ENCODE peak calls at places on chromosomes 1 and 21, in six cellular contexts. One of them, this sample, is unnamed.

GRCh38 chr1:233654667-233655432 is 40.9 kb downstream of the KCNK1 start:
- DNase-seq in Peyer's patch: peak; percentile 74
- DNase-seq in tibial nerve: no peak
- DNase-seq in sigmoid colon: no peak
- DNase-seq in heart left ventricle: no peak
- DNase-seq in adrenal gland: no peak
- DNase-seq in this sample: no peak

GRCh38 chr1:237431448-237431847 is 389.5 kb downstream of the RYR2 start:
- DNase-seq in sigmoid colon: no peak
- DNase-seq in Peyer's patch: no peak
- DNase-seq in adrenal gland: no peak
- DNase-seq in heart left ventricle: no peak
- DNase-seq in tibial nerve: no peak
- DNase-seq in this sample: no peak

GRCh38 chr1:203407301-203407700 is 56.4 kb upstream of the FMOD start:
- DNase-seq in tibial nerve: no peak
- DNase-seq in Peyer's patch: peak; percentile 66
- DNase-seq in sigmoid colon: no peak
- DNase-seq in heart left ventricle: no peak
- DNase-seq in adrenal gland: no peak
- DNase-seq in this sample: no peak

GRCh38 chr1:154943649-154944421 is 7.3 kb upstream of the PMVK start:
- DNase-seq in sigmoid colon: no peak
- DNase-seq in tibial nerve: no peak
- DNase-seq in Peyer's patch: peak; percentile 73
- DNase-seq in heart left ventricle: no peak
- DNase-seq in adrenal gland: peak; percentile 47
- DNase-seq in this sample: no peak

GRCh38 chr1:203661572-203661971 is 34.9 kb downstream of the ATP2B4 start:
- DNase-seq in sigmoid colon: no peak
- DNase-seq in Peyer's patch: peak; percentile 65
- DNase-seq in heart left ventricle: no peak
- DNase-seq in adrenal gland: peak; percentile 59
- DNase-seq in tibial nerve: no peak
- DNase-seq in this sample: no peak

GRCh38 chr1:66074147-66074546 is 281.5 kb downstream of the PDE4B start:
- DNase-seq in sigmoid colon: no peak
- DNase-seq in heart left ventricle: no peak
- DNase-seq in tibial nerve: no peak
- DNase-seq in adrenal gland: no peak
- DNase-seq in Peyer's patch: no peak
- DNase-seq in this sample: no peak

GRCh38 chr1:64965239-64966157 is 851 bp downstream of the JAK1 start:
- DNase-seq in tibial nerve: peak; percentile 46
- DNase-seq in adrenal gland: peak; percentile 79
- DNase-seq in heart left ventricle: peak; percentile 87
- DNase-seq in Peyer's patch: peak; percentile 93
- DNase-seq in sigmoid colon: peak; percentile 90
- DNase-seq in this sample: peak; percentile 40

GRCh38 chr1:47938556-47938955 is 58.6 kb downstream of the TRABD2B start:
- DNase-seq in sigmoid colon: no peak
- DNase-seq in heart left ventricle: no peak
- DNase-seq in adrenal gland: peak; percentile 16
- DNase-seq in Peyer's patch: no peak
- DNase-seq in tibial nerve: no peak
- DNase-seq in this sample: no peak

GRCh38 chr21:37710555-37711293 is 205.5 kb downstream of the KCNJ6 start:
- DNase-seq in heart left ventricle: no peak
- DNase-seq in sigmoid colon: no peak
- DNase-seq in tibial nerve: no peak
- DNase-seq in Peyer's patch: no peak
- DNase-seq in adrenal gland: no peak
- DNase-seq in this sample: no peak

GRCh38 chr1:115670476-115671175 is 28.9 kb downstream of the VANGL1 start:
- DNase-seq in tibial nerve: no peak
- DNase-seq in heart left ventricle: no peak
- DNase-seq in Peyer's patch: no peak
- DNase-seq in adrenal gland: no peak
- DNase-seq in sigmoid colon: no peak
- DNase-seq in this sample: no peak

GRCh38 chr1:153763365-153764225 is 11.6 kb upstream of the SLC27A3 start:
- DNase-seq in tibial nerve: no peak
- DNase-seq in sigmoid colon: no peak
- DNase-seq in Peyer's patch: no peak
- DNase-seq in heart left ventricle: no peak
- DNase-seq in adrenal gland: no peak
- DNase-seq in this sample: no peak

GRCh38 chr1:9927259-9927658 is 15.9 kb downstream of the LZIC start:
- DNase-seq in adrenal gland: no peak
- DNase-seq in heart left ventricle: no peak
- DNase-seq in tibial nerve: no peak
- DNase-seq in sigmoid colon: no peak
- DNase-seq in Peyer's patch: no peak
- DNase-seq in this sample: no peak

GRCh38 chr1:37954316-37954971 is 7.6 kb upstream of the INPP5B start:
- DNase-seq in heart left ventricle: no peak
- DNase-seq in adrenal gland: no peak
- DNase-seq in Peyer's patch: peak; percentile 21
- DNase-seq in sigmoid colon: no peak
- DNase-seq in tibial nerve: no peak
- DNase-seq in this sample: no peak

GRCh38 chr1:80444171-80444570 is 1356.6 kb upstream of the ADGRL2 start:
- DNase-seq in sigmoid colon: no peak
- DNase-seq in tibial nerve: no peak
- DNase-seq in adrenal gland: no peak
- DNase-seq in Peyer's patch: no peak
- DNase-seq in heart left ventricle: no peak
- DNase-seq in this sample: no peak

GRCh38 chr1:214685906-214686305 is 82.9 kb downstream of the CENPF start:
- DNase-seq in Peyer's patch: no peak
- DNase-seq in sigmoid colon: no peak
- DNase-seq in adrenal gland: no peak
- DNase-seq in tibial nerve: no peak
- DNase-seq in heart left ventricle: no peak
- DNase-seq in this sample: no peak
- TF ChIP-seq POLR2A in Peyer's patch: no peak
- TF ChIP-seq POLR2A in sigmoid colon: no peak
- TF ChIP-seq POLR2A in adrenal gland: no peak
- TF ChIP-seq POLR2A in tibial nerve: no peak
- TF ChIP-seq POLR2A in heart left ventricle: no peak
- TF ChIP-seq POLR2A in this sample: no peak

GRCh38 chr1:950268-950667 is 8.8 kb downstream of the NOC2L start:
- DNase-seq in sigmoid colon: no peak
- DNase-seq in Peyer's patch: no peak
- DNase-seq in tibial nerve: no peak
- DNase-seq in adrenal gland: no peak
- DNase-seq in heart left ventricle: no peak
- DNase-seq in this sample: no peak
- TF ChIP-seq POLR2A in sigmoid colon: no peak
- TF ChIP-seq POLR2A in Peyer's patch: no peak
- TF ChIP-seq POLR2A in tibial nerve: no peak
- TF ChIP-seq POLR2A in adrenal gland: no peak
- TF ChIP-seq POLR2A in heart left ventricle: no peak
- TF ChIP-seq POLR2A in this sample: no peak

GRCh38 chr1:96944743-96945142 is 223.2 kb downstream of the PTBP2 start:
- DNase-seq in tibial nerve: no peak
- DNase-seq in adrenal gland: no peak
- DNase-seq in Peyer's patch: no peak
- DNase-seq in heart left ventricle: no peak
- DNase-seq in sigmoid colon: no peak
- DNase-seq in this sample: no peak

GRCh38 chr1:96945509-96946084 is 224.0 kb downstream of the PTBP2 start:
- DNase-seq in adrenal gland: no peak
- DNase-seq in heart left ventricle: no peak
- DNase-seq in Peyer's patch: no peak
- DNase-seq in tibial nerve: no peak
- DNase-seq in sigmoid colon: no peak
- DNase-seq in this sample: no peak
- TF ChIP-seq POLR2A in adrenal gland: no peak
- TF ChIP-seq POLR2A in heart left ventricle: no peak
- TF ChIP-seq POLR2A in Peyer's patch: no peak
- TF ChIP-seq POLR2A in tibial nerve: no peak
- TF ChIP-seq POLR2A in sigmoid colon: no peak
- TF ChIP-seq POLR2A in this sample: no peak

GRCh38 chr1:6580588-6581270 is 935 bp downstream of the ZBTB48 start:
- DNase-seq in heart left ventricle: no peak
- DNase-seq in sigmoid colon: no peak
- DNase-seq in adrenal gland: peak; percentile 68
- DNase-seq in tibial nerve: no peak
- DNase-seq in Peyer's patch: no peak
- DNase-seq in this sample: no peak

GRCh38 chr1:6579374-6580118 is at the start of gene ZBTB48:
- DNase-seq in heart left ventricle: peak; percentile 100
- DNase-seq in Peyer's patch: peak; percentile 100
- DNase-seq in adrenal gland: peak; percentile 99
- DNase-seq in sigmoid colon: peak; percentile 100
- DNase-seq in tibial nerve: peak; percentile 100
- DNase-seq in this sample: peak; percentile 94

GRCh38 chr1:6580119-6580587 is 359 bp downstream of the ZBTB48 start:
- DNase-seq in tibial nerve: no peak
- DNase-seq in heart left ventricle: no peak
- DNase-seq in adrenal gland: no peak
- DNase-seq in Peyer's patch: no peak
- DNase-seq in sigmoid colon: no peak
- DNase-seq in this sample: no peak

GRCh38 chr1:6582370-6582769 is 2.6 kb downstream of the ZBTB48 start:
- DNase-seq in sigmoid colon: no peak
- DNase-seq in tibial nerve: no peak
- DNase-seq in heart left ventricle: no peak
- DNase-seq in adrenal gland: no peak
- DNase-seq in Peyer's patch: peak; percentile 92
- DNase-seq in this sample: no peak

DNA sequence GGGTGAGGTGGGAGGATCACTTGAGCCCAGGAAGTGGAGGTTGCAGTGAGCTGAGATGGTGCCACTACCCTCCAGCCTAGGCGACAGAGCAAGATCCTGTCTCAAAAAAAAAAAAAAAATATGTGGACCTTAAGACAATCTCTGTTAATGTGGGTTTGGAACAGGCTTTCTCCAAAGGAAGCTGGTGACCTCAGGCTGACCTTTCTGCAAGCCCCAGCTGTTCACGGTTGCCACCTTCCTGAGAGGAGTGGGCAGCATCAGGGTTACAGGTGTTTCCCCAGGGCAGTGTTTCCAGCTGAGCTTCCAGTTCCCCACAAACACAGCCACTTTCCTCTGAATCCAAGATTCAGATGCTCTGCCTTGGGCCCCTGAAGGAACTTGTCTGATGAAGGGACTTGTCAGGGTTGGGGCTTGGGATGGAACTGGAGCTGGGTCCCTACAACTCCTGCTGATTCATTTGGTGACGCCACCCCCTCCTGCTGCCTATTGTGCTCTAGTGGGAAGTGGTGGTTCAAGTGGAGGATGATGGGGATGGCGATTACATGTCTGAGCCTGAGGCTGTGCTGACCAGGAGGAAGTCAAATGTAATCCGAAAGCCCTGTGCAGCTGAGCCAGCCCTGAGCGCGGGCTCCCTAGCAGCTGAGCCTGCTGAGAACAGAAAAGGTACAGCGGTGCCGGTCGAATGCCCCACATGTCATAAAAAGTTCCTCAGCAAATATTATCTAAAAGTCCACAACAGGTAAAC is 1.9 kb downstream of the ZBTB48 start:
- DNase-seq in adrenal gland: no peak
- DNase-seq in tibial nerve: no peak
- DNase-seq in heart left ventricle: no peak
- DNase-seq in Peyer's patch: no peak
- DNase-seq in sigmoid colon: no peak
- DNase-seq in this sample: no peak
- TF ChIP-seq POLR2A in adrenal gland: no peak
- TF ChIP-seq POLR2A in tibial nerve: no peak
- TF ChIP-seq POLR2A in heart left ventricle: no peak
- TF ChIP-seq POLR2A in Peyer's patch: no peak
- TF ChIP-seq POLR2A in sigmoid colon: no peak
- TF ChIP-seq POLR2A in this sample: no peak

DNA sequence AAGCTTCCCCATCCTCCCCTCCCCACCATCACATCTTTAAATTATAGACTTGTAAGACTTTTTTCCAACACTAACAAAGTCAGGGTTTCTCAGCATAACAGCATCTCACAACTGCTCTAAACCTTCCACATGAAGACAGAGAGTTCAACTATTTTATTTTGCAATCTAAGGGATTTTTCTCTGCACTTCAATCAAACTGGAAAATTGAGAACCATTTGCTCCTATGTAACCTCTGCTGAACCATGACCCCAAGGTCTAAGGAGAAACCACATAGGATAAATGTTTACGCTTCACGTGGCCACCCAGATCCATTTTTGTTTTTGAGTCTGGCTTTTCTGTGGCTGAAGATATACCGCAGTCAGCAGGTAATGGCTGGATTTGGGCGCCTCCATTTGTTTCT is 13.2 kb downstream of the ERRFI1 start:
- DNase-seq in adrenal gland: no peak
- DNase-seq in Peyer's patch: no peak
- DNase-seq in heart left ventricle: no peak
- DNase-seq in sigmoid colon: no peak
- DNase-seq in tibial nerve: no peak
- DNase-seq in this sample: no peak
- TF ChIP-seq POLR2A in adrenal gland: no peak
- TF ChIP-seq POLR2A in Peyer's patch: no peak
- TF ChIP-seq POLR2A in heart left ventricle: no peak
- TF ChIP-seq POLR2A in sigmoid colon: no peak
- TF ChIP-seq POLR2A in tibial nerve: no peak
- TF ChIP-seq POLR2A in this sample: no peak

DNA sequence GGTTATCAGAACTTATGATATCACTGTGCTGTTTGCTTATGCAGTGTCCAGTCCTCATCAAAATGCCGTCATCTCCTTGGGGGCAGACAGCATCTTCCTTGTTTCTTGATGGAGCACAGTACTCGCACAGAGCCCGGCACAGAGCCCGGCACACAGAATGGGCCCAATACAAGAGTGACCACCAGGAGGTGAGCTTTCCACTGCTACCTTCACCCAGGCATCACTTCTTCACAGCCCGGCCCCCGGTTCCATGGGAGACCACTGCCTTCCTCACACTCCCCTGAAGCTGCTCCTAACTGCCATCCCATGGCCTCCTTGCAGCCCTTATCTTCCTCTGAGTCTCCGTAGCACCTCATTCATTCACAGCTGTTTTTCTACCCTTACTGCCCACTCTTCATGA is 94.0 kb downstream of the TNR start:
- DNase-seq in sigmoid colon: no peak
- DNase-seq in adrenal gland: no peak
- DNase-seq in tibial nerve: no peak
- DNase-seq in heart left ventricle: no peak
- DNase-seq in Peyer's patch: no peak
- DNase-seq in this sample: no peak
- TF ChIP-seq POLR2A in sigmoid colon: no peak
- TF ChIP-seq POLR2A in adrenal gland: no peak
- TF ChIP-seq POLR2A in tibial nerve: no peak
- TF ChIP-seq POLR2A in heart left ventricle: no peak
- TF ChIP-seq POLR2A in Peyer's patch: no peak
- TF ChIP-seq POLR2A in this sample: no peak

This sample was measured in H54.